ENCODE peak calls at places on chromosomes 2 and 18, in five cellular contexts. Z is HCT116, J is IMR-90, R is Peyer's patch, O is right lobe of liver. W is an unnamed sample.

GRCh38 chr2:62354771-62355550 is 151.0 kb downstream of the TMEM17 start:
- DNase-seq in Z (no peak), J (no peak), O (no peak), R (no peak), W (no peak)

GRCh38 chr2:226483143-226483542 is 316.5 kb downstream of the IRS1 start:
- DNase-seq in O (no peak), J (no peak), R (no peak), Z (no peak), W (no peak)

GRCh38 chr2:135905679-135906078 is 29.4 kb upstream of the MCM6 start:
- DNase-seq in R (no peak), O (no peak), J (no peak), Z (no peak), W (no peak)

GRCh38 chr18:49744395-49744987 is 68.8 kb downstream of the ACAA2 start:
- DNase-seq in Z (no peak), O (no peak), R (no peak), J (no peak), W (no peak)

GRCh38 chr2:182767578-182767977 is 51.5 kb downstream of the DNAJC10 start:
- DNase-seq in R (no peak), J (peak), O (no peak), Z (peak), W (no peak)

GRCh38 chr2:75047907-75048625 is 89.6 kb downstream of the POLE4 start:
- DNase-seq in J (peak), R (no peak), O (no peak), Z (no peak), W (peak)

GRCh38 chr18:21167641-21168372 is 56.2 kb upstream of the ROCK1 start:
- DNase-seq in O (no peak), Z (peak), R (no peak), J (no peak), W (no peak)

GRCh38 chr18:48129621-48130082 is 199.2 kb upstream of the SMAD2 start:
- DNase-seq in R (no peak), O (no peak), Z (no peak), J (no peak), W (no peak)

GRCh38 chr18:2104620-2105462 is 466.5 kb downstream of the METTL4 start:
- DNase-seq in Z (peak), R (peak), J (peak), O (peak), W (no peak)

GRCh38 chr2:11784747-11785610 is 38.5 kb downstream of the LPIN1 start:
- DNase-seq in Z (no peak), J (peak), O (peak), R (peak), W (no peak)

GRCh38 chr2:40321822-40322221 is 130.1 kb downstream of the SLC8A1 start:
- DNase-seq in R (no peak), Z (no peak), J (no peak), O (no peak), W (no peak)

GRCh38 chr18:11042247-11042646 is 107.1 kb downstream of the PIEZO2 start:
- DNase-seq in J (peak), R (no peak), O (no peak), Z (no peak), W (no peak)

GRCh38 chr2:220275454-220275853 is 648.0 kb downstream of the SLC4A3 start:
- DNase-seq in J (no peak), O (no peak), Z (no peak), R (no peak), W (no peak)

GRCh38 chr18:78740876-78741275 is 238.7 kb upstream of the SALL3 start:
- DNase-seq in R (peak), Z (no peak), J (no peak), O (no peak), W (no peak)

GRCh38 chr2:62202019-62202722 is 6.3 kb downstream of the B3GNT2 start:
- DNase-seq in O (no peak), R (no peak), Z (no peak), J (no peak), W (no peak)

GRCh38 chr2:228417966-228418365 is 236.5 kb upstream of the SPHKAP start:
- DNase-seq in O (no peak), R (no peak), J (no peak), Z (no peak), W (no peak)

GRCh38 chr2:219277703-219278654 is 1.2 kb upstream of the DNAJB2 start:
- DNase-seq in O (peak), R (peak), J (peak), Z (peak), W (peak)

GRCh38 chr2:68907232-68907922 is 36.2 kb upstream of the BMP10 start:
- DNase-seq in R (no peak), J (no peak), Z (no peak), O (no peak), W (no peak)

GRCh38 chr18:36808681-36809080 is 20.1 kb downstream of the TPGS2 start:
- DNase-seq in R (no peak), J (peak), O (no peak), Z (no peak), W (no peak)

GRCh38 chr2:133062174-133062573 is 392.2 kb upstream of the LYPD1 start:
- DNase-seq in R (no peak), J (peak), O (no peak), Z (no peak), W (no peak)

GRCh38 chr2:101295895-101296294 is 12.6 kb downstream of the RNF149 start:
- DNase-seq in Z (no peak), O (no peak), R (no peak), J (peak), W (no peak)

GRCh38 chr2:54634564-54635511 is 88.6 kb upstream of the EML6 start:
- DNase-seq in O (peak), Z (no peak), J (peak), R (peak), W (peak)

GRCh38 chr2:18903750-18904149 is 314.4 kb upstream of the NT5C1B start:
- DNase-seq in J (no peak), Z (no peak), R (no peak), O (no peak), W (no peak)

GRCh38 chr18:61107107-61107506 is 226.1 kb upstream of the CDH20 start:
- DNase-seq in Z (no peak), J (no peak), O (no peak), R (no peak), W (no peak)

GRCh38 chr18:21739604-21740473 is 753 bp upstream of the MIB1 start:
- DNase-seq in Z (no peak), J (no peak), R (no peak), O (no peak), W (no peak)

GRCh38 chr2:22449676-22450075 is 935.3 kb upstream of the KLHL29 start:
- DNase-seq in O (no peak), J (no peak), Z (no peak), R (no peak), W (no peak)

DNA sequence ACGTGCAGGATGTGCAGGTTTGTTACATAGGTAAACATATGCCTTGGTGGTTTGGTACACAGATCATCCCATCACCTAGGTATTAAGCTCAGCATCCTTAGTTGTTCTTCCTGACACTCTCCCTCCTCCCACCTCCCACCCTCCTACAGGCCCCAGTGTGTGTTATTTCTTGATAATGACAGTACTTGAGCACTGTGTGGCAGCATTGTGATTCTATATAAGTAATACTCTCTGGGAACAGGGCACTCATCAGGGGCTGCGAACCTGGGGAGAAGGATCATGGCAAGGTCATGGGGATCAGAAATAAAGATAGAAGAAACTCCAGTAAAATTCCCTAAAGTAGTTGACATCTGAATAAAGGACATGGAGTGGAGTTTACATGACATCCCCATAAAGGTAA is 1256.2 kb upstream of the CRIM1 start:
- DNase-seq in Z (no peak), J (no peak), R (no peak), O (no peak), W (no peak)
- TF ChIP-seq CTCF in Z (no peak), J (no peak), R (no peak), O (no peak), W (no peak)

DNA sequence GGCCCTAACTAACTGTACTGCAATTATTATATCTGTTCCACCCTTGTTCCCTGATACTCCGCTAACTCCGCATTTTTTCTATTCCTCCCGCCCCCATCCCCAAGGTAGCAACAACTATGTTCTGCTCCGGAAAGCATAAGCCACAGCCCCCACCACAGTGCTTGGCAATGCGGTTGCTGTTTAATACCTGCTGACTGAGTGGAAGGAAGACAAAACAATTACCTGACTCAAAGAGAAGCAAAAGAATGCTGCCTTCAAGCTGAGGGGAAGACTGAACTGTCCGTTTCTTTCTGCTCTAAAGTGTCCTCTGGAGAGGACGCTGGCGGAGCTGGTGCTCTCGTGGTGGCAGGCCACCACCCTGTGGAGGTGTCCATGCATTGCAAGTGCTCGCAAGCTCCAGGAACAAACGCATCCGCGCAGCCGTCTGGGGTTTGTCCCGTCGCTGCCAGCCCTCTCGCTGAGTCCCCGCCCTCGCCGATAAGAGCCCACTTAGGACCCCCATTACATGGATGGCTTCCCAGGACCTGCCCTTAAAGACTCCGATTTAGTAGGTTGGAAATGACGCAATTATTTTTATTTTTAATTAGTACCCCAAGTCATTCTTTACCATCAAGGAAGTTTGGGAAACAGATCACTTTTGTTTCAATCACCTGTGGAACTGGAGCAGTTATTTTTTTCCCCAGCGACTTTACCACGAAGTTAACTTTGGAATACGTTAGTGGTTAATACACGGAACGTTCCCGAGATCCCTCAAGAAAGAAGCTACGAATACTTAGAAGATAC is 1.6 kb upstream of the MYL12A start:
- DNase-seq in Z (peak), O (peak), J (peak), R (peak), W (peak)
- TF ChIP-seq POLR2A in Z (no peak), O (peak), J (peak), R (peak), W (peak)

DNA sequence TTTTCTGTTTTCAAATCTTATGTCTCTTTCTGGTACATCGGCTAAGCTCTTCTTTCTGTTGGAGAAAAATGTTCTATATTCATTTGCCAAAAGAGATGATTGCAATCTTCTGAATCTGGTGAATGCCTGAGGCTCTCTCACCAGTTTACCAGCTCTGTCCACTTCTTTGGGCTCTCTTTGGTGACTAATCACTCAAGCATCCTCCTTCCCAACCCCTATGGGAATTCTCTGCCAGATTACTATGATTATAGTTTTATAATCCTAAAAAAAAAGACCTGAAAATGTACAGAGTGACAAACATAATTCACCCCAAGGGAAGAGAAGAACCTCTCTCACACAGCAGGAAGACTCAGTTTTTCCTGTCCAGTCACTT is 187.3 kb downstream of the CAMKMT start:
- DNase-seq in R (no peak), J (peak), Z (no peak), O (no peak), W (no peak)
- H3K27ac ChIP-seq in R (no peak), J (no peak), Z (no peak), O (no peak), W (no peak)

DNA sequence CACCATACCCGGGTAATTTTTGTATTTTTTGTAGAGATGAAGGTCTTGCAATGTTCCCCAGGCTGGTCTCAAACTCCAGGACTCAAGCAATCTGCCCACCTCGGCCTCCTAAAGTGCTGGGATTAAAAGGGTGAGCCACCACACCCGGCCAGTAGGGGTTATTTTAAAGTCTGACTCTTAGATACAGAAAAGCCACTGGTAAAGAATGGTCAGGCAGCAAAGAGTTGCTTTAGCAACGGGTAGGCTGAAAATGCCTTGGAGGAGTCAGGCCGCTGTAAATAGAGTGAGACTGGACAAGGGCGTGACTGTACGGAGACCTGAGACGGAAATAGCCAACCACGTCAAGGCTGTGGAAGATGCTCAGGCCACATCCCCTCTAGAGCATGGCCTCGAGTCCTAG is 54.2 kb downstream of the ACKR3 start:
- DNase-seq in R (no peak), Z (no peak), O (no peak), J (no peak), W (no peak)
- TF ChIP-seq CTCF in R (no peak), Z (no peak), O (no peak), J (no peak), W (no peak)

GRCh38 chr2:96860065-96861029 is 2.5 kb upstream of the ANKRD39 start:
- DNase-seq in O (peak), Z (no peak), R (no peak), J (no peak), W (no peak)

GRCh38 chr2:96859681-96860064 is 1.9 kb upstream of the ANKRD39 start:
- DNase-seq in O (no peak), J (no peak), R (no peak), Z (no peak), W (no peak)

GRCh38 chr2:96856776-96857673 is 791 bp downstream of the ANKRD39 start:
- DNase-seq in Z (no peak), R (peak), O (no peak), J (no peak), W (peak)

GRCh38 chr2:96861074-96861473 is 3.3 kb upstream of the ANKRD39 start:
- DNase-seq in Z (no peak), J (no peak), R (no peak), O (no peak), W (no peak)

DNA sequence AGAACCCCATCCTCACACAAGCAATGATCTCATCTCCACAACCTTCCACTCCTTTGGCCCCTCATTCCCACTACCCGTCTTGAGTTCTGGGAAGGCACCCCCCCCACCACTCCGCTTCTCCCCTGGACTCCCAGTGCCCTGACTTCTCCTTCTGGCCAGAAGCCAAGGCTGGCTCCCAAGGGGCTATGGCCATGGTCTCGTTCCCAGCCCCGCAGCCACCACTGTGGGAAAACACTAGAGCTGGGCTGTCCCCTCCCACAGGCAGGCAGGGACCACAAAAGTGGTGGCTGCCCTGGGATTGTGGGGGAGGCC is 1.5 kb upstream of the ANKRD39 start:
- DNase-seq in R (no peak), O (no peak), J (no peak), Z (no peak), W (no peak)
- TF ChIP-seq POLR2A in R (no peak), O (no peak), J (no peak), Z (no peak), W (no peak)

GRCh38 chr2:119438726-119439284 is 7.2 kb downstream of the TMEM37 start:
- DNase-seq in R (no peak), O (no peak), Z (no peak), J (no peak), W (no peak)

GRCh38 chr2:119436993-119437772 is 5.5 kb downstream of the TMEM37 start:
- DNase-seq in Z (no peak), R (no peak), O (no peak), J (no peak), W (no peak)

GRCh38 chr2:119435953-119436297 is 4.3 kb downstream of the TMEM37 start:
- DNase-seq in J (no peak), O (no peak), R (no peak), Z (no peak), W (no peak)

GRCh38 chr2:119439574-119440500 is 8.2 kb downstream of the TMEM37 start:
- DNase-seq in O (peak), J (no peak), R (no peak), Z (no peak), W (no peak)

DNA sequence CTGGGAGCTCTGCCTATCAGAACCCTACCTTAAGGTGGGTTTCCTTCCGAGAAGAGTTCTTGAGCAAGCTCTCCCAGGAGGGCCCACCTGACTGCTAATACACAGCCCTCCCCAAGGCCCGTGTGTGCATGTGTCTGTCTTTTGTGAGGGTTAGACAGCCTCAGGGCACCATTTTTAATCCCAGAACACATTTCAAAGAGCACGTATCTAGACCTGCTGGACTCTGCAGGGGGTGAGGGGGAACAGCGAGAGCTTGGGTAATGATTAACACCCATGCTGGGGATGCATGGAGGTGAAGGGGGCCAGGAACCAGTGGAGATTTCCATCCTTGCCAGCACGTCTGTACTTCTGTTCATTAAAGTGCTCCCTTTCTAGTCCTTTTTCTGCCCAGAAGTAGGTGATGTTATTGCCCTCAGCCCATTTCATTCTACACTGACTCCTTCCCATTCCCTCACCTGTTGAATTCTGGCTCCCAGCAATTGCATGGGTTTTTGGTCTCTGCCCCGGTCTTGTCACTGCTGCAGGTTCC is 6.5 kb downstream of the TMEM37 start:
- DNase-seq in Z (no peak), O (no peak), R (no peak), J (no peak), W (no peak)
- H3K27ac ChIP-seq in Z (no peak), O (peak), R (no peak), J (no peak), W (no peak)

W was measured in gastrocnemius medialis.